ENCODE peak calls at places on chromosome 9, in eight cellular contexts. D, Y, K, W, C, Q, T and F are unnamed samples.

GRCh38 chr9:124309665-124310064 is 51.9 kb downstream of the NEK6 start:
- DNase-seq in D (no peak), Y (no peak), K (peak; percentile 98), W (peak; percentile 88), C (no peak), Q (no peak), T (no peak), F (no peak)

GRCh38 chr9:121584421-121584820 is 67.0 kb upstream of the DAB2IP start:
- DNase-seq in D (no peak), Y (no peak), K (no peak), W (no peak), C (no peak), Q (no peak), T (no peak), F (no peak)

GRCh38 chr9:115167175-115167574 is 49.2 kb upstream of the TNC start:
- DNase-seq in D (no peak), Y (no peak), K (peak; percentile 51), W (no peak), C (no peak), Q (no peak), T (no peak), F (no peak)

GRCh38 chr9:15349892-15350761 is 43.1 kb upstream of the TTC39B start:
- DNase-seq in D (no peak), Y (no peak), K (peak; percentile 21), W (peak; percentile 86), C (no peak), Q (peak; percentile 7), T (no peak), F (no peak)

GRCh38 chr9:95127249-95128176 is 190.0 kb downstream of the FANCC start:
- DNase-seq in D (peak; percentile 81), Y (peak; percentile 77), K (peak; percentile 85), W (peak; percentile 76), C (peak; percentile 50), Q (peak; percentile 44), T (peak; percentile 86), F (peak; percentile 90)

GRCh38 chr9:116059466-116059865 is 94.1 kb upstream of the PAPPA start:
- DNase-seq in D (no peak), Y (no peak), K (peak; percentile 64), W (no peak), C (no peak), Q (no peak), T (no peak), F (no peak)

GRCh38 chr9:134040176-134040565 is 14.9 kb downstream of the BRD3OS start:
- DNase-seq in D (no peak), Y (no peak), K (no peak), W (no peak), C (no peak), Q (no peak), T (no peak), F (no peak)

GRCh38 chr9:120526493-120526892 is 53.5 kb downstream of the CDK5RAP2 start:
- DNase-seq in D (no peak), Y (no peak), K (no peak), W (no peak), C (no peak), Q (no peak), T (no peak), F (no peak)

GRCh38 chr9:129665008-129665771 is at the start of gene PRRX2:
- DNase-seq in D (no peak), Y (peak; percentile 79), K (no peak), W (peak; percentile 47), C (no peak), Q (peak; percentile 3), T (peak; percentile 41), F (peak; percentile 66)

GRCh38 chr9:129439242-129439641 is 181.7 kb downstream of the C9orf50 start:
- DNase-seq in D (no peak), Y (no peak), K (no peak), W (no peak), C (no peak), Q (no peak), T (no peak), F (no peak)

GRCh38 chr9:127574089-127574921 is 37.8 kb upstream of the STXBP1 start:
- DNase-seq in D (no peak), Y (peak; percentile 27), K (no peak), W (peak; percentile 76), C (no peak), Q (no peak), T (no peak), F (no peak)

GRCh38 chr9:91486699-91487497 is 63.3 kb upstream of the NFIL3 start:
- DNase-seq in D (peak; percentile 14), Y (no peak), K (peak; percentile 55), W (no peak), C (no peak), Q (no peak), T (peak; percentile 46), F (no peak)

GRCh38 chr9:100190339-100190738 is 91.3 kb downstream of the INVS start:
- DNase-seq in D (no peak), Y (no peak), K (no peak), W (peak; percentile 14), C (no peak), Q (no peak), T (no peak), F (no peak)

GRCh38 chr9:82721596-82721995 is 341.3 kb downstream of the RASEF start:
- DNase-seq in D (no peak), Y (no peak), K (peak; percentile 2), W (no peak), C (no peak), Q (no peak), T (no peak), F (no peak)

GRCh38 chr9:72633966-72634365 is 112.6 kb downstream of the TMC1 start:
- DNase-seq in D (no peak), Y (no peak), K (peak; percentile 55), W (no peak), C (no peak), Q (no peak), T (no peak), F (no peak)

GRCh38 chr9:35954942-35955546 is 2.9 kb downstream of the OR2S2 start:
- DNase-seq in D (peak; percentile 37), Y (peak; percentile 70), K (peak; percentile 93), W (peak; percentile 81), C (no peak), Q (no peak), T (peak; percentile 54), F (no peak)

GRCh38 chr9:92645041-92645440 is 24.9 kb downstream of the IPPK start:
- DNase-seq in D (no peak), Y (no peak), K (no peak), W (no peak), C (no peak), Q (no peak), T (no peak), F (peak; percentile 32)

GRCh38 chr9:134522502-134522848 is 119.1 kb upstream of the COL5A1 start:
- DNase-seq in D (no peak), Y (no peak), K (no peak), W (no peak), C (no peak), Q (no peak), T (no peak), F (no peak)

GRCh38 chr9:89748020-89748670 is 143.3 kb downstream of the GADD45G start:
- DNase-seq in D (no peak), Y (no peak), K (no peak), W (no peak), C (no peak), Q (no peak), T (no peak), F (no peak)

GRCh38 chr9:89448381-89448780 is 49.5 kb downstream of the SEMA4D start:
- DNase-seq in D (no peak), Y (no peak), K (no peak), W (no peak), C (no peak), Q (no peak), T (no peak), F (no peak)

GRCh38 chr9:121638901-121639592 is 12.4 kb upstream of the DAB2IP start:
- DNase-seq in D (no peak), Y (no peak), K (no peak), W (no peak), C (no peak), Q (no peak), T (no peak), F (no peak)